ENCODE peak calls at places on chromosomes 11 and 22, in eight cellular contexts. Z, U, E, X, Y, V, J and K are unnamed samples.

GRCh38 chr11:20089796-20090653 is 70.2 kb downstream of the DBX1 start:
- DNase-seq in E (no peak), X (peak), U (no peak), J (no peak), Y (peak), Z (no peak), V (no peak), K (peak)

GRCh38 chr11:117239295-117239694 is 6.8 kb downstream of the RNF214 start:
- DNase-seq in E (no peak), V (no peak), J (no peak), X (no peak), U (peak), Z (peak), Y (no peak), K (no peak)

GRCh38 chr11:108199446-108200321 is 22.8 kb downstream of the NPAT start:
- DNase-seq in J (peak), X (no peak), Y (no peak), U (no peak), V (peak), E (no peak), Z (no peak), K (no peak)

GRCh38 chr11:116882386-116882785 is 45.0 kb upstream of the APOA1 start:
- DNase-seq in X (no peak), Z (no peak), Y (no peak), V (no peak), J (no peak), E (no peak), U (no peak), K (no peak)

GRCh38 chr11:68691402-68691784 is 7.0 kb downstream of the GAL start:
- DNase-seq in Z (no peak), Y (no peak), V (no peak), X (no peak), U (no peak), E (no peak), J (no peak), K (no peak)

GRCh38 chr22:46057762-46058420 is 80.9 kb upstream of the WNT7B start:
- DNase-seq in Y (peak), V (no peak), X (peak), U (no peak), J (no peak), E (peak), Z (no peak), K (no peak)

GRCh38 chr11:1073261-1073724 is 1.4 kb upstream of the MUC2 start:
- DNase-seq in X (peak), E (peak), J (no peak), U (peak), V (no peak), Z (peak), Y (no peak), K (no peak)

GRCh38 chr11:65739022-65739421 is 18.4 kb upstream of the RNASEH2C start:
- DNase-seq in X (no peak), E (no peak), U (no peak), J (no peak), Z (no peak), V (no peak), Y (no peak), K (no peak)

GRCh38 chr11:66371627-66372415 is at the start of gene SLC29A2:
- DNase-seq in Z (no peak), V (peak), J (peak), X (peak), Y (peak), U (peak), E (peak), K (peak)

GRCh38 chr11:20131744-20132666 is 28.3 kb downstream of the DBX1 start:
- DNase-seq in J (peak), E (peak), X (peak), V (no peak), Y (peak), Z (peak), U (peak), K (peak)

GRCh38 chr22:46388647-46389046 is 53.1 kb downstream of the TRMU start:
- DNase-seq in U (no peak), J (no peak), E (no peak), Y (no peak), X (no peak), V (no peak), Z (no peak), K (no peak)

GRCh38 chr11:20518323-20518834 is 81.0 kb upstream of the SLC6A5 start:
- DNase-seq in U (no peak), J (no peak), Z (no peak), X (peak), Y (no peak), V (no peak), E (no peak), K (no peak)

GRCh38 chr11:33135216-33135615 is 26.1 kb downstream of the CSTF3 start:
- DNase-seq in Z (no peak), U (no peak), E (no peak), Y (no peak), X (no peak), J (no peak), V (no peak), K (no peak)

GRCh38 chr11:110720646-110721283 is 8.5 kb upstream of the ARHGAP20 start:
- DNase-seq in Z (no peak), Y (no peak), V (no peak), U (no peak), J (no peak), E (no peak), X (no peak), K (no peak)

GRCh38 chr11:76601712-76602111 is 68.8 kb downstream of the LRRC32 start:
- DNase-seq in Z (no peak), V (no peak), U (no peak), X (no peak), Y (no peak), E (no peak), J (no peak), K (no peak)

GRCh38 chr11:45676522-45677095 is 11.2 kb upstream of the CHST1 start:
- DNase-seq in J (no peak), Z (no peak), U (no peak), Y (no peak), V (no peak), E (no peak), X (no peak), K (no peak)

GRCh38 chr11:63897459-63898156 is 19.4 kb downstream of the RCOR2 start:
- DNase-seq in V (no peak), Y (no peak), U (no peak), X (no peak), Z (no peak), J (no peak), E (no peak), K (no peak)

GRCh38 chr11:105783216-105783615 is 173.3 kb downstream of the GRIA4 start:
- DNase-seq in U (no peak), Z (no peak), E (no peak), Y (no peak), J (no peak), X (no peak), V (no peak), K (no peak)

GRCh38 chr22:27745809-27746208 is 55.7 kb downstream of the MN1 start:
- DNase-seq in V (no peak), Z (no peak), J (no peak), E (no peak), X (no peak), Y (no peak), U (no peak), K (no peak)

GRCh38 chr11:116930177-116930576 is 92.8 kb upstream of the APOA1 start:
- DNase-seq in Y (no peak), V (peak), J (no peak), X (peak), E (no peak), U (no peak), Z (no peak), K (no peak)

GRCh38 chr11:64803846-64804345 is 882 bp upstream of the MAP4K2 start:
- DNase-seq in V (no peak), J (no peak), E (peak), U (no peak), X (no peak), Z (peak), Y (no peak), K (no peak)

GRCh38 chr11:62108017-62108750 is 15.6 kb upstream of the INCENP start:
- DNase-seq in V (peak), X (peak), E (no peak), Z (peak), Y (peak), J (no peak), U (peak), K (peak)

GRCh38 chr22:41140365-41140957 is 48.1 kb downstream of the EP300 start:
- DNase-seq in Y (no peak), X (no peak), U (no peak), Z (no peak), V (no peak), E (no peak), J (no peak), K (no peak)

GRCh38 chr11:108592591-108593213 is 866 bp downstream of the EXPH5 start:
- DNase-seq in U (no peak), X (peak), J (no peak), Z (peak), E (peak), V (peak), Y (peak), K (peak)

GRCh38 chr11:35305670-35306382 is 113.5 kb downstream of the SLC1A2 start:
- DNase-seq in J (no peak), X (peak), U (peak), Z (no peak), Y (peak), E (peak), V (peak), K (peak)

GRCh38 chr22:41479671-41480396 is 10.9 kb downstream of the ACO2 start:
- DNase-seq in U (no peak), J (no peak), Y (no peak), E (peak), Z (no peak), V (no peak), X (no peak), K (no peak)

GRCh38 chr22:47408409-47408808 is 646.0 kb downstream of the TBC1D22A start:
- DNase-seq in J (no peak), V (no peak), Z (no peak), Y (no peak), X (no peak), U (no peak), E (peak), K (no peak)

GRCh38 chr11:41245184-41245583 is 214.3 kb downstream of the LRRC4C start:
- DNase-seq in J (no peak), E (no peak), U (no peak), Y (no peak), Z (no peak), V (no peak), X (peak), K (no peak)

GRCh38 chr11:47565340-47566165 is at the start of gene PTPMT1:
- DNase-seq in J (peak), V (peak), E (peak), X (peak), Y (peak), Z (peak), U (peak), K (peak)

GRCh38 chr11:22884268-22884667 is 24.0 kb upstream of the CCDC179 start:
- DNase-seq in V (no peak), E (no peak), U (no peak), Y (no peak), Z (no peak), J (no peak), X (no peak), K (no peak)

GRCh38 chr22:47091921-47092700 is 329.7 kb downstream of the TBC1D22A start:
- DNase-seq in V (no peak), J (no peak), X (no peak), Z (no peak), E (no peak), Y (no peak), U (no peak), K (no peak)

GRCh38 chr11:115193931-115194797 is 310.1 kb downstream of the CADM1 start:
- DNase-seq in Z (no peak), J (no peak), X (no peak), E (no peak), U (no peak), V (no peak), Y (no peak), K (no peak)